ENCODE peak calls at places on chromosome 2, in nine cellular contexts. One of them, this sample, is unnamed.

GRCh38 chr2:122236152-122236892 is 480.9 kb downstream of the TSN start:
- DNase-seq in fibroblast of mammary gland: peak
- DNase-seq in hepatocyte: no peak
- DNase-seq in NB4: peak
- DNase-seq in choroid plexus epithelial cell: no peak
- DNase-seq in HL-60: peak
- DNase-seq in foreskin fibroblast: peak
- DNase-seq in AG10803: peak
- DNase-seq in astrocyte of the spinal cord: no peak
- DNase-seq in this sample: no peak

GRCh38 chr2:189506514-189506976 is 65.3 kb downstream of the WDR75 start:
- DNase-seq in HL-60: peak
- DNase-seq in NB4: peak
- DNase-seq in hepatocyte: peak
- DNase-seq in fibroblast of mammary gland: no peak
- DNase-seq in astrocyte of the spinal cord: no peak
- DNase-seq in AG10803: no peak
- DNase-seq in foreskin fibroblast: no peak
- DNase-seq in choroid plexus epithelial cell: peak
- DNase-seq in this sample: peak

GRCh38 chr2:223532161-223532560 is 70.0 kb downstream of the SCG2 start:
- DNase-seq in hepatocyte: no peak
- DNase-seq in astrocyte of the spinal cord: peak
- DNase-seq in foreskin fibroblast: no peak
- DNase-seq in choroid plexus epithelial cell: peak
- DNase-seq in fibroblast of mammary gland: no peak
- DNase-seq in HL-60: no peak
- DNase-seq in AG10803: peak
- DNase-seq in NB4: no peak
- DNase-seq in this sample: no peak

GRCh38 chr2:96260404-96261260 is 5.2 kb downstream of the TMEM127 start:
- DNase-seq in HL-60: peak
- DNase-seq in hepatocyte: peak
- DNase-seq in AG10803: peak
- DNase-seq in fibroblast of mammary gland: peak
- DNase-seq in foreskin fibroblast: peak
- DNase-seq in choroid plexus epithelial cell: peak
- DNase-seq in NB4: peak
- DNase-seq in astrocyte of the spinal cord: peak
- DNase-seq in this sample: peak

GRCh38 chr2:10526281-10526680 is 78.2 kb upstream of the ODC1 start:
- DNase-seq in NB4: no peak
- DNase-seq in choroid plexus epithelial cell: no peak
- DNase-seq in hepatocyte: no peak
- DNase-seq in AG10803: no peak
- DNase-seq in fibroblast of mammary gland: no peak
- DNase-seq in HL-60: no peak
- DNase-seq in foreskin fibroblast: no peak
- DNase-seq in astrocyte of the spinal cord: no peak
- DNase-seq in this sample: no peak

GRCh38 chr2:159114835-159115234 is 146.4 kb downstream of the TANC1 start:
- DNase-seq in fibroblast of mammary gland: no peak
- DNase-seq in astrocyte of the spinal cord: no peak
- DNase-seq in HL-60: no peak
- DNase-seq in foreskin fibroblast: no peak
- DNase-seq in hepatocyte: no peak
- DNase-seq in AG10803: no peak
- DNase-seq in choroid plexus epithelial cell: no peak
- DNase-seq in NB4: no peak
- DNase-seq in this sample: no peak

GRCh38 chr2:40148344-40148743 is 303.5 kb downstream of the SLC8A1 start:
- DNase-seq in astrocyte of the spinal cord: no peak
- DNase-seq in foreskin fibroblast: no peak
- DNase-seq in NB4: peak
- DNase-seq in hepatocyte: no peak
- DNase-seq in HL-60: peak
- DNase-seq in AG10803: no peak
- DNase-seq in choroid plexus epithelial cell: no peak
- DNase-seq in fibroblast of mammary gland: no peak
- DNase-seq in this sample: no peak

GRCh38 chr2:11166476-11166875 is 11.2 kb downstream of the SLC66A3 start:
- DNase-seq in AG10803: no peak
- DNase-seq in HL-60: no peak
- DNase-seq in fibroblast of mammary gland: no peak
- DNase-seq in hepatocyte: no peak
- DNase-seq in NB4: no peak
- DNase-seq in choroid plexus epithelial cell: no peak
- DNase-seq in foreskin fibroblast: no peak
- DNase-seq in astrocyte of the spinal cord: no peak
- DNase-seq in this sample: no peak

GRCh38 chr2:71001592-71002570 is 7.2 kb upstream of the TEX261 start:
- DNase-seq in AG10803: no peak
- DNase-seq in foreskin fibroblast: no peak
- DNase-seq in HL-60: no peak
- DNase-seq in hepatocyte: peak
- DNase-seq in choroid plexus epithelial cell: no peak
- DNase-seq in astrocyte of the spinal cord: no peak
- DNase-seq in NB4: no peak
- DNase-seq in fibroblast of mammary gland: no peak
- DNase-seq in this sample: no peak

GRCh38 chr2:61670591-61671503 is 132.7 kb upstream of the XPO1 start:
- DNase-seq in choroid plexus epithelial cell: peak
- DNase-seq in foreskin fibroblast: no peak
- DNase-seq in HL-60: no peak
- DNase-seq in NB4: no peak
- DNase-seq in astrocyte of the spinal cord: peak
- DNase-seq in hepatocyte: peak
- DNase-seq in AG10803: peak
- DNase-seq in fibroblast of mammary gland: peak
- DNase-seq in this sample: peak

GRCh38 chr2:128770143-128771080 is 451.7 kb upstream of the HS6ST1 start:
- DNase-seq in foreskin fibroblast: no peak
- DNase-seq in NB4: no peak
- DNase-seq in astrocyte of the spinal cord: no peak
- DNase-seq in choroid plexus epithelial cell: no peak
- DNase-seq in HL-60: no peak
- DNase-seq in AG10803: no peak
- DNase-seq in fibroblast of mammary gland: no peak
- DNase-seq in hepatocyte: no peak
- DNase-seq in this sample: no peak

GRCh38 chr2:128771401-128771800 is 452.7 kb upstream of the HS6ST1 start:
- DNase-seq in fibroblast of mammary gland: no peak
- DNase-seq in hepatocyte: no peak
- DNase-seq in AG10803: no peak
- DNase-seq in astrocyte of the spinal cord: no peak
- DNase-seq in choroid plexus epithelial cell: no peak
- DNase-seq in NB4: no peak
- DNase-seq in foreskin fibroblast: no peak
- DNase-seq in HL-60: no peak
- DNase-seq in this sample: no peak

GRCh38 chr2:128769457-128770142 is 450.9 kb upstream of the HS6ST1 start:
- DNase-seq in choroid plexus epithelial cell: no peak
- DNase-seq in hepatocyte: no peak
- DNase-seq in NB4: no peak
- DNase-seq in foreskin fibroblast: no peak
- DNase-seq in astrocyte of the spinal cord: no peak
- DNase-seq in fibroblast of mammary gland: no peak
- DNase-seq in AG10803: no peak
- DNase-seq in HL-60: no peak
- DNase-seq in this sample: no peak

GRCh38 chr2:128765822-128766221 is 447.2 kb upstream of the HS6ST1 start:
- DNase-seq in fibroblast of mammary gland: no peak
- DNase-seq in HL-60: no peak
- DNase-seq in hepatocyte: no peak
- DNase-seq in AG10803: no peak
- DNase-seq in astrocyte of the spinal cord: no peak
- DNase-seq in foreskin fibroblast: no peak
- DNase-seq in choroid plexus epithelial cell: no peak
- DNase-seq in NB4: no peak
- DNase-seq in this sample: no peak

DNA sequence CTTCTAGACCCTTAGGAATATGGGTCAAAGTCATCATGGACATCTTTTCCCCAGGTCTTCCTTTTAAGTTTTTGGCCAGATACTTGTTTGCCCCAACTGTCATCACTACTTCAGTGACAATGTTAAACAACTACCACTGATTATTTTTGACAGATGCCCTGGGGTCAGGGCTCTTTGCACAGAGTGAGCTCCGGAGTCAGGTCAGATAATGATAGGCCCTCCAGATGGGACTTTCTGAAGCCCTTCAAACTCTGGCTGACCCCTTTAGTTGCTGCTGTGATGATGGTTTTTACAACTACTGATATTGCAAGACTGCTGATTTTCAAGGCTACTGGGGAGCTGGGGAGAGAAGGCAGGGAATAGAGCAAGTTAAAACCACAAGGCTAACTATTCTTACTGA is 449.4 kb upstream of the HS6ST1 start:
- DNase-seq in HL-60: no peak
- DNase-seq in hepatocyte: no peak
- DNase-seq in NB4: no peak
- DNase-seq in foreskin fibroblast: no peak
- DNase-seq in choroid plexus epithelial cell: no peak
- DNase-seq in AG10803: no peak
- DNase-seq in astrocyte of the spinal cord: no peak
- DNase-seq in fibroblast of mammary gland: no peak
- DNase-seq in this sample: no peak
- H3K4me3 ChIP-seq in HL-60: no peak
- H3K4me3 ChIP-seq in hepatocyte: no peak
- H3K4me3 ChIP-seq in NB4: no peak
- H3K4me3 ChIP-seq in foreskin fibroblast: no peak
- H3K4me3 ChIP-seq in choroid plexus epithelial cell: no peak
- H3K4me3 ChIP-seq in AG10803: no peak
- H3K4me3 ChIP-seq in astrocyte of the spinal cord: no peak
- H3K4me3 ChIP-seq in fibroblast of mammary gland: no peak
- H3K4me3 ChIP-seq in this sample: no peak

DNA sequence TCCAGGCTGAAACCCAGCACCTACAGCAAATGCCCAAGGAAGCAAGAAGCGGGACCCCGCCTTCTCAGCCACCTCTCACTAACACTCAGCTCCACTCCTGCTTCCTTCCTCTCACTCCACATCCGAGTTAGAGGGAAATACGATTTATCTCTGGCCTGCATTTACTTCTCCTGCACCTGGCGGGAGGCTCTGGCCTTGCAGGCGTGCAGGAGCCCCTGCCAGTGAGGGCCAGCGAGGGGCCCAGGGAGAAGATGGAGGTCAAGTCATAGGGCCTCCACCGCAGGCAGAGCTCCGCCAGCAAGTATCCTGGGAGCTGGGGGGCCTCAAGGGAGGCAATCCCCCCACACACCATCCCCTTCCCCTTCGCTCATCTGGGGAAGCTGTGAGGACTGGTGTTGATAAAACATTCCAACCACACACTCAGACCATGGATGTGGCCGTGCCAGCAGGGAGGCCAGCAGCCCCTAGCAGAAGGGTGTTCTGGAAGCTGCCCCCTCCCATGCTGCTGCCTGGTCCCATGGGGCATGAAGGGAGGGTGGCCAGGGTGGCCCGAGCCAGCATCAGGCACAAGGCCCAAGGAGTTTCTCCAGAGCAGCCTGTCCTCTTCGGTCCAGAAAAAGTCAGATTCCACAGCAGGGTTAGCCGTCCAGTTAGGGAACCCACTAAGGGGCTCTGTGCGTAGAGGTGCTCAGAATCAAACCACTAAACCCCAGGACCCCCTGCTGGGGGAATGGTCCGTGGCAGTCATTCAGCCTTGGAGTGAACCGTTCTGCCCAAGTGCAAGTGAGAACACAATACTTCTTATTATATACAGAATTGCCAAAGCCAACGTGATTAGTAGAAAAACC is 91.2 kb downstream of the HDAC4 start:
- DNase-seq in fibroblast of mammary gland: no peak
- DNase-seq in HL-60: no peak
- DNase-seq in hepatocyte: no peak
- DNase-seq in foreskin fibroblast: no peak
- DNase-seq in astrocyte of the spinal cord: no peak
- DNase-seq in choroid plexus epithelial cell: no peak
- DNase-seq in NB4: no peak
- DNase-seq in AG10803: no peak
- DNase-seq in this sample: no peak
- H3K4me3 ChIP-seq in fibroblast of mammary gland: peak
- H3K4me3 ChIP-seq in HL-60: no peak
- H3K4me3 ChIP-seq in hepatocyte: no peak
- H3K4me3 ChIP-seq in foreskin fibroblast: peak
- H3K4me3 ChIP-seq in astrocyte of the spinal cord: no peak
- H3K4me3 ChIP-seq in choroid plexus epithelial cell: peak
- H3K4me3 ChIP-seq in NB4: no peak
- H3K4me3 ChIP-seq in AG10803: peak
- H3K4me3 ChIP-seq in this sample: no peak

DNA sequence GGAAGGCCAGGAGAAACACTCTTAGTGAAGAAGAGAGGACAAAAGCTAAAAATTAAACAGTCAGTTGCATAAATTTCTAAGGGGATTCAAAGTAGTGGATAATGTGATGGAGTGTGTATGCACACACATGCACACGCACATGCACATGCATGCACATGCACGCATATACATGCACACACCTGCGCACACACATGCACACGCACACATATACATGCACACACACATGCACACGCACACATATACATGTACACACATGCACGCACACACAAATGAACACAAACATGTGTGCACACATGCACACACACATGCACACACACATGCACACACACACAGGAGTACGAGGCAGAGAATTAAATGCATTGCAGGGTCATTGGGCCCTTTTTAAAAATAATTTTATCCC is 117.6 kb downstream of the DNER start:
- DNase-seq in HL-60: no peak
- DNase-seq in hepatocyte: no peak
- DNase-seq in fibroblast of mammary gland: no peak
- DNase-seq in choroid plexus epithelial cell: no peak
- DNase-seq in astrocyte of the spinal cord: no peak
- DNase-seq in AG10803: no peak
- DNase-seq in foreskin fibroblast: no peak
- DNase-seq in NB4: no peak
- DNase-seq in this sample: no peak
- H3K4me3 ChIP-seq in HL-60: no peak
- H3K4me3 ChIP-seq in hepatocyte: no peak
- H3K4me3 ChIP-seq in fibroblast of mammary gland: no peak
- H3K4me3 ChIP-seq in choroid plexus epithelial cell: no peak
- H3K4me3 ChIP-seq in astrocyte of the spinal cord: no peak
- H3K4me3 ChIP-seq in AG10803: no peak
- H3K4me3 ChIP-seq in foreskin fibroblast: no peak
- H3K4me3 ChIP-seq in NB4: no peak
- H3K4me3 ChIP-seq in this sample: no peak

DNA sequence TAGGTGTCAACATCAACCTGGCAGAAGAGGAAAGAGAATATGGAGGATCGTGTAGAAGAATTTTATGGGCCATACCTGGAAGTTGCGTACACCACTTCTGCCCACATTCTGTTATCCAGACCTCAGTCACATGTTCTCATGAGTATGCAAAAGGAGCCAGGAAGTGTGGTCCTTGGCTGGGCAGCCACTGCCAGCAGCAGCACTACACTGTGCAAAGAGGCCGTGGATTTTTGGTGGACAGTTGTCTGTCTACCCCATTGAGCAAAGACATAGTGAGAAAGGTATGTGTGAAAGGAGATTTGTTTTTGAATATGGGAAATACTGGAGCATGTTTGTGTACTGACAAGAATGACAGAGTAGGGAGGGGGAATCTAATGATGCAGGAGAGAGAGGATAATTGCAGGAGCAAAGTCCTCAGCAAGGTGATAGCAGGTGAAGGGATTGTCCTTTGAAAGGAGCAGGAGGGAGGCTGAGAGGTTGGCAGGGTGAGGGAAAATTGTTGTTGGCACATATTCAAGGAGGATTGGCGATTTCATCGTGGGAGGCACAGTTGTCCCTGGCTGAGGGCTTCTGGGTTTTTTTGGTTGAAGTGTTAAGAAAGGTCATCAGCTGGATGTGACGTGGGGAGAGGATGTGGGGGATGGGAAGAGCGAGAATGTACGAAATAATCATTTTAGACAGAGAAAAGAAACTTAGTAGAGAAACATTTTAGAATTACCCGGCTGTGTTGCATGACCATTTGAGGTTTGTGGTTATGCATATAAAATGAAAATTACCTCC is 67.9 kb downstream of the SDC1 start:
- DNase-seq in hepatocyte: peak
- DNase-seq in foreskin fibroblast: no peak
- DNase-seq in choroid plexus epithelial cell: no peak
- DNase-seq in fibroblast of mammary gland: no peak
- DNase-seq in NB4: peak
- DNase-seq in HL-60: no peak
- DNase-seq in astrocyte of the spinal cord: peak
- DNase-seq in AG10803: no peak
- DNase-seq in this sample: no peak
- H3K4me3 ChIP-seq in hepatocyte: no peak
- H3K4me3 ChIP-seq in foreskin fibroblast: no peak
- H3K4me3 ChIP-seq in choroid plexus epithelial cell: no peak
- H3K4me3 ChIP-seq in fibroblast of mammary gland: no peak
- H3K4me3 ChIP-seq in NB4: no peak
- H3K4me3 ChIP-seq in HL-60: no peak
- H3K4me3 ChIP-seq in astrocyte of the spinal cord: no peak
- H3K4me3 ChIP-seq in AG10803: no peak
- H3K4me3 ChIP-seq in this sample: no peak

This sample was measured in brain microvascular endothelial cell.